ENCODE peak calls at places on chromosomes 12 and 14, in eight cellular contexts. J is breast epithelium, P is fibroblast of lung, T is spleen, I is right lobe of liver, K is NT2/D1, Z is tibial artery, H is body of pancreas. V is an unnamed sample. For H3K4me1, the result is how much of the 10 kb centered on the place peaks cover.

GRCh38 chr14:89241265-89241664 is 175.8 kb downstream of the FOXN3 start:
- DNase-seq in P (no peak), Z (no peak), K (no peak), J (no peak), T (no peak), I (no peak), H (no peak), V (no peak)

GRCh38 chr12:4117386-4118016 is 156.1 kb upstream of the CCND2 start:
- DNase-seq in P (no peak), I (no peak), J (no peak), H (no peak), K (no peak), Z (no peak), T (no peak), V (no peak)

GRCh38 chr14:75454963-75455546 is 27.2 kb downstream of the JDP2 start:
- DNase-seq in P (peak), J (peak), I (no peak), K (no peak), Z (peak), H (peak), T (no peak), V (no peak)

GRCh38 chr12:80044694-80045046 is 54.7 kb upstream of the OTOGL start:
- DNase-seq in H (no peak), T (no peak), I (no peak), K (no peak), P (peak), Z (no peak), J (no peak), V (no peak)

GRCh38 chr12:104752016-104752415 is 206.1 kb downstream of the SLC41A2 start:
- DNase-seq in T (peak), P (no peak), I (no peak), Z (no peak), H (no peak), J (no peak), K (no peak), V (no peak)

GRCh38 chr12:1805441-1806081 is 14.8 kb upstream of the LRTM2 start:
- DNase-seq in T (peak), P (no peak), K (no peak), J (peak), I (peak), H (no peak), Z (peak), V (peak)

GRCh38 chr14:20688167-20688839 is at the start of gene ANG:
- DNase-seq in T (no peak), H (no peak), I (no peak), Z (no peak), P (no peak), J (no peak), K (no peak), V (no peak)

GRCh38 chr12:59904874-59905521 is 309.2 kb downstream of the SLC16A7 start:
- DNase-seq in I (no peak), Z (no peak), H (no peak), P (peak), T (no peak), K (no peak), J (no peak), V (no peak)

GRCh38 chr12:113296557-113297213 is 38.2 kb downstream of the SLC8B1 start:
- DNase-seq in J (no peak), Z (no peak), I (no peak), T (no peak), H (no peak), P (no peak), K (no peak), V (no peak)

GRCh38 chr14:29743566-29743965 is 184.1 kb downstream of the PRKD1 start:
- DNase-seq in H (no peak), J (no peak), K (no peak), I (no peak), P (no peak), Z (peak), T (no peak), V (no peak)

GRCh38 chr14:59189822-59190368 is 1.4 kb downstream of the DAAM1 start:
- DNase-seq in P (peak), I (peak), T (peak), Z (peak), K (peak), J (peak), H (peak), V (peak)

GRCh38 chr12:113461666-113462065 is 10.0 kb downstream of the LHX5 start:
- DNase-seq in K (no peak), H (no peak), T (no peak), Z (no peak), J (no peak), P (no peak), I (no peak), V (no peak)

GRCh38 chr14:105419305-105420091 is at the start of gene MTA1:
- DNase-seq in I (no peak), K (no peak), H (peak), P (peak), J (no peak), Z (no peak), T (peak), V (peak)

GRCh38 chr12:131092911-131093901 is 139.5 kb downstream of the ADGRD1 start:
- DNase-seq in I (peak), P (no peak), T (peak), K (no peak), Z (peak), H (peak), J (peak), V (no peak)

GRCh38 chr12:45379261-45379660 is 163.4 kb downstream of the ANO6 start:
- DNase-seq in H (no peak), K (no peak), Z (no peak), P (peak), J (no peak), T (no peak), I (no peak), V (no peak)

GRCh38 chr12:127272864-127273263 is 994.1 kb upstream of the TMEM132C start:
- DNase-seq in P (peak), Z (no peak), K (no peak), H (no peak), T (no peak), J (no peak), I (no peak), V (no peak)

GRCh38 chr12:13234045-13234641 is 37.6 kb downstream of the EMP1 start:
- DNase-seq in K (peak), H (peak), P (peak), Z (no peak), I (no peak), J (no peak), T (no peak), V (no peak)

GRCh38 chr12:48965447-48965846 is 6.1 kb downstream of the WNT10B start:
- DNase-seq in J (no peak), T (no peak), P (no peak), H (no peak), K (peak), Z (no peak), I (no peak), V (no peak)

GRCh38 chr14:22432348-22432976 is 156.6 kb downstream of the DAD1 start:
- DNase-seq in H (peak), T (no peak), P (peak), Z (peak), K (no peak), J (no peak), I (no peak), V (no peak)

GRCh38 chr12:25377475-25378179 is 126.9 kb upstream of the KRAS start:
- DNase-seq in I (no peak), H (no peak), J (no peak), K (no peak), Z (no peak), P (peak), T (no peak), V (no peak)

GRCh38 chr14:26765768-26766550 is 168.1 kb upstream of the NOVA1 start:
- DNase-seq in K (no peak), J (no peak), H (peak), I (no peak), P (peak), T (no peak), Z (no peak), V (no peak)

GRCh38 chr14:87529081-87529480 is 463.9 kb downstream of the GALC start:
- DNase-seq in J (no peak), Z (no peak), K (no peak), H (no peak), I (no peak), T (no peak), P (no peak), V (no peak)

GRCh38 chr12:26976687-26977086 is 37.5 kb downstream of the TM7SF3 start:
- DNase-seq in H (no peak), Z (no peak), I (no peak), P (no peak), T (no peak), K (no peak), J (no peak), V (no peak)

GRCh38 chr14:61102549-61103466 is 121.8 kb downstream of the SLC38A6 start:
- DNase-seq in Z (no peak), T (no peak), H (peak), I (peak), K (no peak), J (no peak), P (no peak), V (no peak)

GRCh38 chr12:6667559-6668210 is 4.8 kb upstream of the ING4 start:
- DNase-seq in T (no peak), J (no peak), I (no peak), Z (no peak), P (no peak), K (no peak), H (no peak), V (no peak)

GRCh38 chr12:128644664-128645296 is 179.0 kb downstream of the SLC15A4 start:
- DNase-seq in H (peak), P (no peak), I (no peak), J (no peak), T (no peak), K (peak), Z (no peak), V (peak)

GRCh38 chr12:94941440-94941862 is 62.0 kb downstream of the NDUFA12 start:
- DNase-seq in P (peak), Z (peak), K (no peak), T (no peak), H (peak), I (no peak), J (no peak), V (no peak)
- H3K4me1 ChIP-seq in P (under half), Z (under half), K (under half), T (under half), H (under half), I (under half), J (under half), V (under half)

DNA sequence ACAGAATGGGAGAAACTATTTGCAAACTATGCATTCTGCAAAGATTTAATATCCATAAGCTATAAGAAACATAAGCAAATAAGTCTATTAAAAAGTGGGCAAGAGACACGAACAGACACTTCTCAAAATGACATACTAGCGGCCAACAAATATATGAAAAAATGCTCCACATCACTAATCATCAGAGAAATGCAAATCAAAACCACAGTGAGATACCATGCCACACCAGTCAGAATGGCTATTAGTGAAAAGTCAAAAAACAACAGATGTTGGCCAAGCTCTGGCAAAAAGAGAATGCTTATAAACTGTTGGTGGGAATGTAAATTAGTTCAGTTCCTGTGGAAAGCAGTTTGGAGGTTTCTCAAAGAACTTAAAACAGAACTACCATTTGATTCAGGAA is 121.3 kb downstream of the KCNMB4 start:
- DNase-seq in P (peak), Z (no peak), I (no peak), H (no peak), T (no peak), J (no peak), K (no peak), V (no peak)
- H3K4me3 ChIP-seq in P (no peak), Z (no peak), I (no peak), H (no peak), T (no peak), J (no peak), K (no peak), V (no peak)

GRCh38 chr14:99590746-99591555 is 13.1 kb downstream of the CCDC85C start:
- DNase-seq in K (no peak), I (no peak), T (no peak), P (peak), H (no peak), Z (no peak), J (no peak), V (no peak)

GRCh38 chr14:99589031-99589441 is 15.0 kb downstream of the CCDC85C start:
- DNase-seq in K (no peak), H (no peak), I (no peak), J (no peak), Z (no peak), T (no peak), P (peak), V (no peak)

GRCh38 chr14:99592394-99592793 is 11.6 kb downstream of the CCDC85C start:
- DNase-seq in H (no peak), K (no peak), T (no peak), P (no peak), Z (no peak), J (no peak), I (no peak), V (no peak)

GRCh38 chr14:99587463-99588278 is 16.3 kb downstream of the CCDC85C start:
- DNase-seq in T (no peak), H (no peak), J (no peak), K (no peak), Z (no peak), I (no peak), P (no peak), V (no peak)

GRCh38 chr14:99589651-99590530 is 14.1 kb downstream of the CCDC85C start:
- DNase-seq in J (no peak), H (no peak), Z (no peak), T (no peak), I (no peak), K (no peak), P (no peak), V (no peak)
- H3K4me1 ChIP-seq in J (under half), H (half or more), Z (under half), T (under half), I (under half), K (under half), P (under half), V (under half)

DNA sequence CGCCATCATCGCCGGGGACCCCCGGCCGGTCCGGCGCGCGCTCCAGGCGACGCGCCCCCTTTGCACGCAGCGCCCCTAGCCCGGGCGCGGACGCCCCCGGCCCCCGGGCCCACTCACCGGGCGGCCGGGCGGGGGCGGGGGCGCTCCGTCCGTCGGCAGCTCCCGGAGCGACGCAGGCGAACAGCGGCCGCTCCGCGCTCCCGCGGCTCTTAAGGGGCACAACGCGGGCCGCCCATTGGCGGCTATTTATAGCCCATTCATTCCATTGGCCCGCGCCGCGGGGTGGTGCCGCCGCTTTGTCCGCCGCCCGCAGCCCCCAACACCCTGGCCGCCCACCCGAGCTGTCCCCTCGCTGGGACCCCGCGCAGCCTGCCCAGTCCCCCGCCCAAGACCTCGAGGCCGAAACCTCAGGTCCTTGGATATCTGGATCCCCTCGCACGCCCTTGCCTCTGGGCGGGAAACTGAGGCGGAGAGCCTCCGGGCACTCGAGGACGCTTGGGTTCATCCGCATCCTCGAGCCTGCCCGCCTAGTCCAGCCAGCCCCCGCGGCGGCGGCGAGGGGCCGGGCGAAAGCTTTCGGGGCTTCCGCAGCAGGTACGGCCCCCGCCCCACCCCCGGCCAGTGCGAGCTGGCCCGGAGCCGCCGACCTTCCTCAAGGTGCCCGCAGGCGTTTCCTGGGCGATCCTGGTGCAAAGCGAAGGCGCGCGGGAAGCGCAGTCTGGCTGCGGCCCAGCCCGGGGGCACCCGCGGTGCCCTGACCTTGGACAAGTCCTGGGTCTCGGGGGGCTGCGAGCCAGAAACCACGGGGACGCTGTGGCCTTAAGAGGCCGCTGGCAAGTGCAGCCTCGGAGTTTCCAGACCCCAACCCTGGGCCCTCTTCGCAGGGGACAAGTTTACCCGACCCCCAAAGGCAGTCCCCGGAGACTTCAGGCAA is at the start of gene CKB:
- DNase-seq in I (peak), P (peak), J (no peak), Z (peak), K (no peak), T (peak), H (peak), V (peak)
- H3K4me3 ChIP-seq in I (peak), P (peak), J (peak), Z (peak), K (peak), T (peak), H (peak), V (peak)

GRCh38 chr14:103533137-103533998 is 4.4 kb downstream of the TRMT61A start:
- DNase-seq in J (no peak), H (no peak), K (no peak), I (peak), Z (peak), P (no peak), T (no peak), V (no peak)
- H3K4me1 ChIP-seq in J (under half), H (under half), K (under half), I (under half), Z (under half), P (under half), T (under half), V (under half)

DNA sequence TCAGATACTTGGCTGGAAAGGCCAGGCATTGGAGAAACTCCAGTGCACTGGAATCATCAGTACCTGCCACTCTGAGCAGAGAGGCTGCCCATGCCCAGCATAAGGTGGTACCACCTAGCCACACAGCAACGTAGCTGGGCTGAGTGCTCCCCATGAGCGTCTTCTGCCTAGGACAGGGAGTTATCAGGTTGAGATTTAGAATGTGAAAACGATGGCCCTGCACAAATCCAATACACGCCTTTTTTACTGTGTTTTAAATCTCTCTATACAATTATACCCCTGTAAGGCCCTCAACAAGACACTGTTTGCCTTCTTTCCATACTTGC is 66.7 kb upstream of the PTGR2 start:
- DNase-seq in Z (no peak), K (no peak), H (no peak), J (no peak), T (no peak), I (no peak), P (no peak), V (no peak)
- H3K4me3 ChIP-seq in Z (peak), K (no peak), H (no peak), J (no peak), T (peak), I (peak), P (peak), V (no peak)

GRCh38 chr14:103401223-103402214 is 16.3 kb downstream of the MARK3 start:
- DNase-seq in J (no peak), I (no peak), K (no peak), H (no peak), T (no peak), Z (no peak), P (peak), V (no peak)
- H3K4me1 ChIP-seq in J (under half), I (under half), K (under half), H (half or more), T (under half), Z (under half), P (under half), V (under half)

DNA sequence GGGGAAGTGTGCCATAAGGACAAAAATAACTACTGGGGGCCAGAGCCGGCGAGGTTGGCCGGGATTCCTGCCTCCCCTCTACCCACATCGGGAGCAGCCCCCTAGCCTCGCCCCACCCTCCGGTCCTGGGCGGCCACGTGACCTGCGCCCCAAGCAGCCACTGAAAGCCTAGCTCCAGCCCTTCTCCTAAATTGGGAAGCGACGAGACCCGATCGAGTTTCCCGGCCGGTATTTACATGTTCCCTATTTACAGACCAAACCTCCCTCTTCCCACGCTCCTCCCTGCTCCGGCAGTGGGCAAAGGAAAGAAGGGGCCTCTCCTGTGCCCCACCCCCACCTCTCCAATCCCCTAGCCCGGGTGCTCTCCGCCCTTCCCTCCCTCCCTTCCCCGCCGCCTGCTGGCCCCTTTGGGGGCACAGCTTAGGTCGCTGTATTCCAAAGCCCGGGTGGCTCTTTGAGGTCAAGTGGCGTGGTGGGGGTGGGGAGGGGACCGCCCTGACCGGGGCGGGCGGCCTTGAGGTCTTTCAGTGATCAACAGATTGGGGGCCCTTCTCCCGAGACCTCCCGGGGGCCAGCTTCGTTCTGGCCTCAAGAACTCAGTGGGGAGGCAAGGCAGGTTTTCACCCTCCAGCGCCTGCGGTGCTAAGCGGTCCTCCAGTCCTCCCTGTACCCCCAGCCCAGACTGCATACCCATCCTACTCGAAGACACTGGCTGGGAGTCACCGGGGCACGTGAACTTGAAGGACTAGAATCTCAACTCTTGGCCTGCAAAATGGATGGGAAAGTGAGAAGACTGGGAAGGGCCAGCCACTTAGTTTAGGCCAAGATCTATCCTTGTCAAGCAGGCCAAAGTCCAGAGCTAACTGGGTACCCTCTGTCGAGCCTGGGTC is 6.3 kb upstream of the CTDSP2 start:
- DNase-seq in K (no peak), P (no peak), I (no peak), H (no peak), J (no peak), T (no peak), Z (peak), V (no peak)
- H3K4me3 ChIP-seq in K (peak), P (peak), I (peak), H (no peak), J (peak), T (peak), Z (peak), V (no peak)

V was measured in mucosa of descending colon.